ENCODE peak calls at places on chromosomes 11 and 22, in eight cellular contexts. G is HCT116, S is left ventricle myocardium inferior, C is heart left ventricle, B is adrenal gland, A is body of pancreas, V is colonic mucosa, H is tibial artery. F is an unnamed sample. For H3K4me1, the result is how much of the 10 kb centered on the place peaks cover.

GRCh38 chr11:43920598-43921419 is 21.6 kb upstream of the C11orf96 start:
- DNase-seq in G (peak), V (no peak), H (peak), C (no peak), A (no peak), B (peak), S (peak), F (peak)

GRCh38 chr11:58688779-58689503 is 42.8 kb downstream of the GLYAT start:
- DNase-seq in B (no peak), A (no peak), C (no peak), G (no peak), S (no peak), H (no peak), V (no peak), F (no peak)

GRCh38 chr11:67371549-67372231 is 1.7 kb downstream of the CLCF1 start:
- DNase-seq in A (peak), C (no peak), V (peak), S (no peak), B (no peak), H (no peak), G (no peak), F (no peak)

GRCh38 chr22:38089474-38089851 is 5.5 kb upstream of the SLC16A8 start:
- DNase-seq in C (peak), A (no peak), G (no peak), B (no peak), H (no peak), V (no peak), S (no peak), F (no peak)

GRCh38 chr11:122028561-122028960 is 87.5 kb downstream of the BLID start:
- DNase-seq in B (no peak), S (no peak), A (no peak), C (no peak), V (no peak), G (no peak), H (no peak), F (no peak)

GRCh38 chr11:20672575-20672974 is 3.2 kb downstream of the NELL1 start:
- DNase-seq in G (peak), A (no peak), V (no peak), B (no peak), S (no peak), C (no peak), H (no peak), F (no peak)

GRCh38 chr11:116454020-116454645 is 318.7 kb downstream of the BUD13 start:
- DNase-seq in A (peak), H (no peak), B (peak), S (no peak), V (peak), G (no peak), C (no peak), F (peak)

GRCh38 chr11:16999116-16999515 is 15.1 kb downstream of the PLEKHA7 start:
- DNase-seq in B (no peak), C (no peak), G (no peak), H (no peak), A (no peak), V (no peak), S (no peak), F (no peak)

GRCh38 chr11:6647282-6647679 is 8.3 kb downstream of the DCHS1 start:
- DNase-seq in S (peak), B (no peak), G (no peak), V (peak), C (peak), H (no peak), A (no peak), F (no peak)

GRCh38 chr22:30516273-30516672 is 10.8 kb upstream of the SEC14L4 start:
- DNase-seq in B (no peak), S (no peak), V (no peak), A (no peak), H (no peak), G (no peak), C (no peak), F (no peak)

GRCh38 chr22:17844150-17844549 is 69.9 kb upstream of the BID start:
- DNase-seq in S (no peak), G (no peak), C (no peak), V (no peak), A (no peak), H (no peak), B (no peak), F (no peak)

GRCh38 chr11:124799384-124800225 is 601 bp downstream of the MSANTD2 start:
- DNase-seq in H (no peak), G (no peak), S (peak), V (peak), A (peak), B (peak), C (peak), F (peak)

GRCh38 chr11:116366451-116366850 is 406.3 kb downstream of the BUD13 start:
- DNase-seq in V (no peak), S (no peak), A (no peak), C (no peak), G (no peak), H (no peak), B (no peak), F (no peak)

DNA sequence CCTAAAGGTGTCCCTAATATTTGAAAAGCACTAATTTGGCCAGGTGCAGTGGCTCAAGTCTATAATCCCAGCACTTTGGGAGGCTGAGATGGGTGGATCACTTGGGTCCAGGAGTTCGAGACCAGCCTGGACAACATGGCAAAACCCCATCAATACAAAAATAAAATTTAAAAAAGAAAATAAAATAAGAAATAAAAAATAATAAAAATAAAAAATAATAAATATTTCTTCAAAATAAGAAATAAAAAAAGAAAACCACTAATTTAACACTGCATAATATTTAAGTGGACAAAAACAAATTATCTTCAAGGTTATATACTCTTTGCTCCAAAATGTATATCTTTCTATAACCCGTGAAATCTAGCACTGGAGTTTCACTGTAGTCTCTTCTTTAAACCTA is 32.9 kb downstream of the CPT1A start:
- DNase-seq in A (no peak), S (no peak), G (no peak), H (no peak), B (no peak), V (no peak), C (no peak), F (no peak)
- TF ChIP-seq CTCF in A (no peak), S (no peak), G (no peak), H (no peak), B (no peak), V (no peak), C (no peak), F (no peak)

DNA sequence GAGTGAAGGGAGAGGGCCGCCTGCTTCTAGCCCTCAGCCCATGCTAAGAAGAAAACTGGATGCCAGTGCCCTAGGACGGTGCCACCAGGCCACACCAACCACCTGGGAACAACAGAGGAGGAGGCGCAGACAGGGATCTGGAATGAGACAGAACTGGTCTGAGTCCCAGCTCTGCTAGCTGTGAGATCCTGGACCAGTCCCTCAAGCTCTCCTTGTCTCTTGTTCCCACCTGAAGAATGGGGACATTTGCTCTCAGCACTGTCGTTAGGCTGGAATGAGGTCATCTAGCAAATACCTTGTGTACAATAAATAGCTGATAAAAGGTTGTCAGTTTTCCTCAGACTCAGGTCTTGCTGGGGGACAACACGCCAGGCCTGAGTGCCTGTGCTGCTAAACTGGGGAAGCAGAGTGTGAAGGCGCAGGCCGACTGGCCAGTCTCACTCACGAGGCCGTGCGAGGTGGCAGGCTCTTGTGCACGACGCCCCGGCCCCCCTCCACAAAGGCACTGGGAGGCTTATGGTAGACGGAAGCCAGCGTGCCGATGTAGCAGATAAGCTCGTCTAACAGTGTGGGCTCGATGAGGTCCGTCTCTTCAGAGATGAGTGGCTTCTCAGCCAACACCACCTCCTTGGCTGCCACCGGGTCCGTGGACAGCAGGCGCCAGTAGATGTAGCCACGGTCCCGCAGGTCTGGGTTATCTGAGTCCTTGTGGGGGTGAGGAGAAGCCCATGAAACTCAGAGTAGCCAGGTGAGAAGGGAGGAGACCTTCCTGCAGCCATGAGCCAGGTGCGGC is 25.8 kb upstream of the RASL10A start:
- DNase-seq in V (no peak), B (no peak), G (no peak), A (no peak), S (no peak), C (no peak), H (no peak), F (no peak)
- H3K4me1 ChIP-seq in V (under half), B (under half), G (under half), A (under half), S (half or more), C (under half), H (under half), F (under half)

GRCh38 chr11:70230840-70231710 is 28.0 kb downstream of the FADD start:
- DNase-seq in S (no peak), A (no peak), B (no peak), C (no peak), G (no peak), V (no peak), H (no peak), F (no peak)

GRCh38 chr11:70233962-70234361 is 30.9 kb downstream of the FADD start:
- DNase-seq in H (no peak), G (no peak), S (no peak), C (no peak), A (no peak), V (no peak), B (no peak), F (no peak)

GRCh38 chr11:70233511-70233919 is 30.4 kb downstream of the FADD start:
- DNase-seq in G (peak), H (no peak), B (no peak), C (no peak), V (no peak), A (no peak), S (no peak), F (no peak)

GRCh38 chr11:70230151-70230839 is 27.2 kb downstream of the FADD start:
- DNase-seq in S (no peak), G (no peak), C (no peak), H (no peak), V (no peak), B (no peak), A (no peak), F (no peak)

GRCh38 chr11:70233034-70233433 is 29.9 kb downstream of the FADD start:
- DNase-seq in A (no peak), C (no peak), G (no peak), S (no peak), B (no peak), H (no peak), V (no peak), F (no peak)
- TF ChIP-seq CTCF in A (no peak), C (no peak), G (no peak), S (no peak), B (no peak), H (no peak), V (no peak), F (no peak)

DNA sequence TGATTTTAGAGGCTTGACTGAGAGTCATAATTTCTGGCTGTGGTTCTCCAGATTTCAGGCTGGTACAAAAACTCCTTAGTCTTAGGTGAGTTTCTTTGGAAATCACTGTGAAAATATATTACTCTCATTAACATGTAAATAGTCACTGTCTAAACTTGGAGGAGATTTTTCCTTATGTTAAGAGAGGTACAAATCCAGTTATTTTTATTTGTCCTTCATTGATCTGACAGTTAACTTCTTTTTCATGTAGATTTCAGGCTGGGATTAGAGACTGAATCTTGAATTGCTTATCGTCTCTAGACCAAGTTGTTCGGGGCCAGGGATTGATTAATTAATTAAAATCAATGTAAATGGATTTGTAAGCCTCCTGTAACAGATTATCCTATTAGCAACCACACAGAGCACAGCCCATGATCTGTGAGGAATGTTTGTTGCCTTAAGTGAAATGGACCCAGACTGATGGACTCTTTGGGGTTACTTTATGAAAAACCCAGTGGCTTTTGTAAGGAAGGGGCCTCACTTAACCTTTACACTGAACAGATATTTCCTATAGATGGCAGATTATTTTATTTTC is 21.1 kb downstream of the TEAD1 start:
- DNase-seq in C (no peak), A (no peak), H (no peak), B (no peak), G (no peak), V (no peak), S (no peak), F (no peak)
- H3K4me1 ChIP-seq in C (half or more), A (half or more), H (under half), B (half or more), G (half or more), V (under half), S (half or more), F (under half)

GRCh38 chr11:130427581-130428211 is 713 bp downstream of the ADAMTS8 start:
- DNase-seq in H (no peak), B (no peak), A (no peak), G (no peak), S (peak), V (no peak), C (peak), F (no peak)
- TF ChIP-seq CTCF in H (peak), B (no peak), A (no peak), G (no peak), S (peak), V (no peak), C (peak), F (no peak)

DNA sequence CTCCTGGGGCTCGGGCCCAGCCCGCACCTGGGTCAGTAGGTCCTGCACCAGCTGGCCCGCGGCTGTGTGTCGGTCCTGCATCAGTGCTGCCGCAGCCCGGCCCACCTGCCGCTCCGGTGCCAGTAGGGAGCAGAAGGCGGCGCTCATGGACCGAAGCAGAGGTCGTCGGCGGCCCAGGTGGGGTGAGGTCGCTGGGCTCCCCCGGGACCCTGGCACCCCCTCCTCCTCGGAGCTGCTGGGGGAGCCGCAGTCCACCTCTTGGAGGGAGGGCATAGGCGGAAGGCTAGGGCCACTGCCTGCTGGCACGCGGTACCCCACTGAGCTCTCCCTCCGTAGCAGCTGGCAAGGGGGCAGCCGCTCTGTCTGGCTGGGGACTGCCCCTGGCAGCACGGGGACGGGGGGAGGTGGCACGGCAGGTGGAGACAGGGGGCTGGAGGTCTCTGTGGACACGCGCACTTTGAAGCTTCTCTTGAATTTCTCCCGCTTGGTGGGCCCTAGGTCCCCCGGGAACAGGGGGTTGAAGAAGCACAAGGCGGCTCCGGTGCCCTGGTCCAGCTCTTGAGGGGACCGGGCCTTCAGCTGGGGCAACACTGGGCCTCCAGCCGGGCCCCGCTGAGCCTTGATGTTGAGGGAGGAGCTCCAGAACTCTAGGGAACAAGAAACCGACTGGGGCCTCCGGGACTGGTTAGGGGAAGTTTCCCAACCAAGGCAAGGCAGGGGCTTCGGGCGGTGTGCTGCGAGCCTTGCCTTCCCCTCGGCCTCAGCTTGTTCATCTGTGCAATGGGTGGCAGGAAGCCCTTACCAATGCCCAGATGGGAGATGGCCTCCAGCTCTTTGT is 1.4 kb downstream of the RIN1 start:
- DNase-seq in A (no peak), B (no peak), S (no peak), G (no peak), V (no peak), C (peak), H (peak), F (no peak)
- H3K4me1 ChIP-seq in A (under half), B (under half), S (under half), G (under half), V (under half), C (under half), H (under half), F (under half)

GRCh38 chr11:92735039-92735438 is 234.4 kb upstream of the MTNR1B start:
- DNase-seq in C (no peak), V (no peak), H (no peak), B (no peak), A (no peak), S (no peak), G (no peak), F (no peak)
- TF ChIP-seq CTCF in C (peak), V (no peak), H (no peak), B (no peak), A (peak), S (peak), G (peak), F (no peak)

DNA sequence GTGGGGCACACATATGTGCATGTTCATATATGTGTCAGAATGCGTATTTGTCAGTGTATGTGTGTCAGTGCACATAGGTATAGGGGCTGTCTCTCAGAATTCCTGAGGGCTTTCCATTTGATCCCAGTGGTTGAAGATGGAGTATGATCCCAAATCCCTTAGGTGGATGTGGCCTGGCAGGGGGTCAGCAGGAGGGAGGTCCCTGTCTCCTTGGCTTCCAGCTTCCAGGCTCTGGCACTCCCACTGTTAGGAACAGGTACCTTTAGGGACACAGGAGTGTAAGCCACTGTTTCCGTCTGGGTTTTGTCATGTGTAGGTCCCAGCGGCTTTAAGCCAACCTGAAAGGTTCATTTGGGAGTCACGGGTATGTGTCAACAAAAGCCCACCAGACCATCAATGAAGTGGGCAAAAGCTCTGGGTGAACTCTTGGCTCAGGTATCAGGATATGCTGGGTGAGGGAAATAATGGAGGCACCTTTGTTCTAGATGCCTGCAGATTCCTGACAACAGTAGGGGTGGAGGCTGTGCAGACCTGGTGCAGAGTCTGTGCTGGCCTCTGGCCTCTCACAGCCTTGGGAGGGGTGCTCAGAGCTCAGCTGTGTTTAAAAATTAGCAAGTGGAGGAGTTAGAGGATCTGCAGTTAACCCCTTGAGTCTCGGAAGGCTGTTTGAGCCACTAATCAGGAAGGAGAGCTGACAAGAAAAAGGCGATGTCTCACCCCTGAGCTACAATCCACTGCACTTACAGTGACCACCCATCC is 9.0 kb downstream of the KCNQ1OT1 start:
- DNase-seq in A (peak), G (no peak), H (peak), B (peak), S (no peak), V (no peak), C (no peak), F (no peak)
- H3K4me1 ChIP-seq in A (half or more), G (under half), H (under half), B (half or more), S (half or more), V (under half), C (half or more), F (under half)